ENCODE peak calls at places on chromosomes 1 and 21, in ten cellular contexts. G, P, X, U, T, O, W, Z, J and M are unnamed samples.
A peak's percentile ranks its signal among the peaks of the same experiment; 100 is the strongest.

GRCh38 chr1:200172311-200172710 is 144.8 kb downstream of the NR5A2 start:
- DNase-seq in G (no peak), P (no peak), X (no peak), U (no peak), T (no peak), O (no peak), W (no peak), Z (no peak), J (no peak), M (no peak)

GRCh38 chr1:181150842-181151241 is 62.3 kb downstream of the IER5 start:
- DNase-seq in G (no peak), P (no peak), X (no peak), U (no peak), T (no peak), O (no peak), W (no peak), Z (no peak), J (no peak), M (no peak)

GRCh38 chr1:180612591-180612990 is 19.2 kb upstream of the XPR1 start:
- DNase-seq in G (no peak), P (no peak), X (no peak), U (no peak), T (no peak), O (no peak), W (no peak), Z (no peak), J (no peak), M (no peak)

GRCh38 chr1:87131809-87132663 is 196.6 kb upstream of the LMO4 start:
- DNase-seq in G (peak; percentile 85), P (peak; percentile 77), X (peak; percentile 78), U (peak; percentile 95), T (peak; percentile 76), O (no peak), W (peak; percentile 39), Z (peak; percentile 80), J (peak; percentile 92), M (no peak)

GRCh38 chr1:20829531-20829930 is 42.4 kb upstream of the HP1BP3 start:
- DNase-seq in G (no peak), P (no peak), X (no peak), U (no peak), T (no peak), O (no peak), W (no peak), Z (no peak), J (no peak), M (no peak)

GRCh38 chr1:35386954-35387353 is 118.4 kb downstream of the ZMYM4 start:
- DNase-seq in G (no peak), P (peak; percentile 78), X (no peak), U (no peak), T (no peak), O (no peak), W (no peak), Z (no peak), J (no peak), M (no peak)

GRCh38 chr1:169676001-169676400 is 35.4 kb downstream of the SELL start:
- DNase-seq in G (no peak), P (no peak), X (no peak), U (no peak), T (no peak), O (no peak), W (no peak), Z (no peak), J (no peak), M (no peak)

GRCh38 chr1:171486048-171486519 is 754 bp downstream of the PRRC2C start:
- DNase-seq in G (no peak), P (peak; percentile 62), X (no peak), U (no peak), T (no peak), O (peak; percentile 91), W (peak; percentile 22), Z (peak; percentile 52), J (no peak), M (no peak)

GRCh38 chr1:85320371-85321131 is 44.1 kb upstream of the BCL10 start:
- DNase-seq in G (no peak), P (no peak), X (peak; percentile 49), U (no peak), T (no peak), O (no peak), W (no peak), Z (no peak), J (no peak), M (no peak)

GRCh38 chr1:100631015-100631521 is 88.5 kb upstream of the VCAM1 start:
- DNase-seq in G (no peak), P (peak; percentile 14), X (no peak), U (no peak), T (no peak), O (no peak), W (no peak), Z (no peak), J (no peak), M (no peak)
- H3K4me1 ChIP-seq in G (peaks cover 6% of the 10 kb centered on the region), P (no peaks in the 10 kb centered on the region), X (peaks cover 26% of the 10 kb centered on the region), U (peaks cover 5% of the 10 kb centered on the region), T (no peaks in the 10 kb centered on the region), O (no peaks in the 10 kb centered on the region), W (no peaks in the 10 kb centered on the region), Z (no peaks in the 10 kb centered on the region), J (no peaks in the 10 kb centered on the region), M (peaks cover 34% of the 10 kb centered on the region)

GRCh38 chr1:190478193-190479007 is 736 bp upstream of the BRINP3 start:
- DNase-seq in G (no peak), P (peak; percentile 3), X (no peak), U (no peak), T (no peak), O (no peak), W (no peak), Z (peak; percentile 76), J (peak; percentile 65), M (no peak)

GRCh38 chr1:190475394-190476250 is 2.0 kb downstream of the BRINP3 start:
- DNase-seq in G (no peak), P (peak; percentile 24), X (no peak), U (no peak), T (no peak), O (no peak), W (no peak), Z (peak; percentile 83), J (no peak), M (no peak)

GRCh38 chr1:190474010-190474409 is 3.7 kb downstream of the BRINP3 start:
- DNase-seq in G (no peak), P (no peak), X (no peak), U (no peak), T (no peak), O (no peak), W (no peak), Z (no peak), J (no peak), M (no peak)

GRCh38 chr1:190477687-190478192 is at the start of gene BRINP3:
- DNase-seq in G (no peak), P (no peak), X (no peak), U (no peak), T (no peak), O (no peak), W (no peak), Z (no peak), J (no peak), M (no peak)

DNA sequence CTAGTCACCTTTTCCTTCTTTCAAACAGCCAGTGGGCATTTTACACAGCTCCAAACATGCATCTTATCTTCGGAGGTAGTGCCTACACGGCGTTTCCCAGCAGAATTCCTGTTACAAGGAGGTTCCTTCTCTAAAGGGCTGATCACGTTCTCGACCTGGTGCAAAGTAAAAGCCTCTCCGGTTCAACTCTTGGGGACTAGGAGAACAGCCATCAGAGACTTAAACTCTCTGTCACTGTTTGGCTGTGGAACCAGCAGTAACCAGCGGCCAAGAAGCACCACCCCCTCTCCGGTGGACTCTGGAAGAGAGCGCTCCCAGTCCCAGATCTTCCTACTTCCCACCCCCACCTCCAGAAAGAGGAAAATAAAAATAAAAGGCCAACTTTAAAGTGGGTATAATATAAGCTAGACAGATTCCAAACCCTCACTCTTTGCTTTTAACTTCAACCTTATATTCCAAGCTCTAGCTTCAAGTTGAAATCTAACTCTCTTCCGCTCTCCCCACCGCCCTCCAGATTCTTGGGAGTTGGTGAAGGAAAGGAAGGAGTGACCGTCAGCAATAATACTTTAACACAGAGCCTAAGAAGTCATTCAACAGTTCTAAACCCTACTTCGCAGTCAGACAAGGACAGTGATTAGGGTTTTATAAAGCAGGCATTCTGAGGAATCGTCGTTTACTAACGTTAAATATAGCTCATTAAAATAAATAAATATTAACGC is 2.9 kb downstream of the BRINP3 start:
- DNase-seq in G (no peak), P (no peak), X (no peak), U (no peak), T (no peak), O (no peak), W (no peak), Z (peak; percentile 77), J (no peak), M (no peak)
- TF ChIP-seq POLR2A in G (no peak), P (no peak), X (no peak), U (no peak), T (no peak), O (no peak), W (no peak), Z (peak; percentile 24), J (no peak), M (no peak)

DNA sequence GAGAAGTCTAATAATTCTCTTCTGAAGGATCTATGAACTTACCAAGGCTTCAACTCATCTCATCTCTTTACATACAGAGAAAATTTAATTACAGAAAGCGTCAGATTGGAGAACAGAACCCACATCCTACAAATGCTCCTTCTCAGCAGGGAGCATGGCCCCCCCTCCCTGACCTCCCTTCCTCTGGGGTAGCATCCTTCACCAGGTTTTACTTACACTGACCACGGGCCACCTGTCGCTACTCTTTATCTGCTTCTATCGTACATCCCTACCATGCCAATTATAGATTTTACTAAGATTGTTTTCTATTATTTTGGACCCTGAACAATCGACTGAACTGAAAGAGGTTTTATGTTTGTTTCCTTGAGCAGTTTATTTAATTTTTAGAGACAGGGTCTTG is 25.8 kb downstream of the RIPPLY3 start:
- DNase-seq in G (no peak), P (no peak), X (no peak), U (no peak), T (no peak), O (no peak), W (no peak), Z (no peak), J (no peak), M (no peak)
- H3K4me1 ChIP-seq in G (no peaks in the 10 kb centered on the region), P (no peaks in the 10 kb centered on the region), X (no peaks in the 10 kb centered on the region), U (no peaks in the 10 kb centered on the region), T (no peaks in the 10 kb centered on the region), O (no peaks in the 10 kb centered on the region), W (no peaks in the 10 kb centered on the region), Z (no peaks in the 10 kb centered on the region), J (no peaks in the 10 kb centered on the region), M (no peaks in the 10 kb centered on the region)

DNA sequence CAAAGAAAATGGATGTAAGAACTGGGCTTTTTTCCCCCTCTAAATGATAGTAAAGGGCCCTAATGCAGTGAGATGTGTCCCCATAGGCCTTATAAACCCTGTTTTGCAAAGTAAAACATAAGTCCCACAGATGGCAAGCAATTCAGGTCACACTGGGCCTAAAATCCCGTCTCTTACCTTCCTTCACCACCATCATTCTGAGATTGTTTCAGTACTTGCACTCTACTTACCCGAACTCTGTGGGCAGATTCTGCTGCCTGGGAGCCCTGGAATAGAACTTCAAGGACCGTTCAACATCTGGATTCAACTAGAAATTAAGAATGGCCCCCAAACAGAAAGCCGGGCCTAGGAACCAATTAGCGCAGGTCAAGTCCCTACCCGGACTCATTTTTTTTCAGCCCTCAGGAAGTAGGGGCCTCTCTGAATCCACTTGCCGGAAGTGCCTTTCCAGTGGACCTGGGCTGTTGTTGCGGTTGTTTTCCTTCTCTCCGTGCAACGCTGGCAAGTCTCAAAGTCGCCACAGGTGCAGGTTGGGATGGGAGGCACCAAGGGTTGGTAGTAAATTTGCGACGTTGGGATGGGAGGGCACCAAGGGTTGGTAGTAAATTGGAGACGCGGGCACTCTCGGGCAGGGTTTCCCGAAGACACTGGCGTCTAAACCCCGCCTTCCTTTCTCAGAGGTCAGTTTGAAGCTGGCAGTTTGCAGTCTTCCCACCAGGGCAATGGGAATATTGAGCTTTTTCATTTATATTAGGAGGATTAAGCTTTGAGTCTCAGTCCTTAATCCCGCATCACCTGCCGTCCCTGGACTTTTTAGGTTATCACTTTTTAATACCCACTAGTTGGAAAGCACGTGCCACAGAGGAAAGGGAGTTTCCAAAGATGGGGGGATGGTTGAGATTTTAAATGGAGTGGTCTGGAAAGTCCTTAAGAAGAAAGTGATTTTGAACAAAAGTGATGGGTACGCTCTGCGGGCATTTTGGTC is at the start of gene TMEM69:
- DNase-seq in G (peak; percentile 83), P (peak; percentile 88), X (peak; percentile 83), U (peak; percentile 85), T (peak; percentile 68), O (peak; percentile 93), W (peak; percentile 68), Z (peak; percentile 82), J (peak; percentile 87), M (peak; percentile 95)
- TF ChIP-seq POLR2A in G (peak; percentile 45), P (no peak), X (no peak), U (no peak), T (no peak), O (no peak), W (peak; percentile 23), Z (no peak), J (peak; percentile 60), M (no peak)